ENCODE peak calls at places on chromosomes 6 and 20, in seven cellular contexts. Y, E, P, D, R, K and S are unnamed samples.

GRCh38 chr6:107679457-107679856 is 144.7 kb downstream of the SCML4 start:
- DNase-seq in Y (peak; percentile 14), P (no peak), K (no peak), E (no peak), D (no peak), R (peak; percentile 82), S (no peak)

GRCh38 chr6:133610271-133610840 is 278.6 kb upstream of the TCF21 start:
- DNase-seq in D (no peak), E (no peak), R (no peak), P (no peak), Y (no peak), K (no peak), S (no peak)

GRCh38 chr6:97850458-97851218 is 567.6 kb upstream of the MMS22L start:
- DNase-seq in K (peak; percentile 92), D (no peak), P (no peak), Y (no peak), E (peak; percentile 5), R (no peak), S (no peak)

GRCh38 chr20:57660510-57661199 is 40.4 kb upstream of the ZBP1 start:
- DNase-seq in Y (no peak), E (no peak), D (no peak), P (no peak), R (no peak), K (no peak), S (peak; percentile 11)

GRCh38 chr20:32288225-32288849 is 10.9 kb downstream of the KIF3B start:
- DNase-seq in E (no peak), Y (no peak), D (no peak), K (no peak), R (no peak), P (no peak), S (no peak)

GRCh38 chr6:134061440-134061839 is 9.0 kb upstream of the SLC2A12 start:
- DNase-seq in P (no peak), K (no peak), R (no peak), Y (no peak), E (no peak), D (no peak), S (no peak)

GRCh38 chr6:152941746-152942145 is 41.1 kb downstream of the FBXO5 start:
- DNase-seq in R (no peak), D (no peak), K (no peak), P (no peak), E (no peak), Y (no peak), S (no peak)

GRCh38 chr6:161376367-161376766 is 102.5 kb upstream of the AGPAT4 start:
- DNase-seq in P (no peak), K (no peak), E (no peak), R (no peak), D (no peak), Y (no peak), S (no peak)

GRCh38 chr20:23988561-23988960 is at the start of gene GGTLC1:
- DNase-seq in P (no peak), R (peak; percentile 13), E (no peak), Y (no peak), D (no peak), K (no peak), S (no peak)

GRCh38 chr6:24961852-24962251 is 26.1 kb upstream of the RIPOR2 start:
- DNase-seq in D (no peak), E (no peak), P (no peak), K (no peak), R (no peak), Y (no peak), S (no peak)

GRCh38 chr6:30556714-30556963 is 350 bp upstream of the GNL1 start:
- DNase-seq in D (no peak), P (no peak), K (peak; percentile 95), R (peak; percentile 94), E (peak; percentile 79), Y (peak; percentile 95), S (peak; percentile 92)

GRCh38 chr6:5175195-5175594 is 85.6 kb downstream of the LYRM4 start:
- DNase-seq in D (no peak), Y (peak; percentile 64), E (no peak), R (peak; percentile 91), P (no peak), K (peak; percentile 71), S (no peak)

GRCh38 chr6:83511901-83512681 is at the start of gene PRSS35:
- DNase-seq in K (peak; percentile 92), E (peak; percentile 29), Y (peak; percentile 29), R (peak; percentile 95), P (no peak), D (peak; percentile 53), S (peak; percentile 28)
- TF ChIP-seq CTCF in K (peak; percentile 84), E (peak; percentile 77), Y (peak; percentile 38), R (peak; percentile 97), P (peak; percentile 86), D (peak; percentile 83), S (peak; percentile 74)

GRCh38 chr6:135087403-135087802 is 32.8 kb upstream of the HBS1L start:
- DNase-seq in R (no peak), D (no peak), E (no peak), K (no peak), P (no peak), Y (peak; percentile 59), S (no peak)
- TF ChIP-seq CTCF in R (peak; percentile 63), D (no peak), E (no peak), K (peak; percentile 6), P (no peak), Y (no peak), S (peak; percentile 38)

DNA sequence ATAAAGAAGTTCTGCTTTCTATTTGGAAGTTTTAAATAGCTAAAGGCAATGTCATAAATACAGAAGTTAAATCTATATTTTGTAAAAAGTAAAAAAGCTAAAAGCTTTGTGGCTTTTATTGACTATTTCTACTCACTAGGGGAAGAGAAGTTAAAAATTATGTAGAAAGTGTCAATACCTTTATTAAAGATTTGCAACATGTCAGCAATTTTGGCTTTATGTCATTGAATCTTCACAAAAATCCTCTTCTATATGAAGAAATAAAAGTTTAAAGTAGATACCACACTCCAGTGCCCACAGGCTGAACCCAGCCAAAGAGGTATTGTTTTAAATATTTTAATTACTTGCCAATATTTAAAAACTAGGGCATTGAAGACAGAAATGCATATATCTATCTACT is 160.6 kb upstream of the HSF2 start:
- DNase-seq in R (no peak), D (no peak), Y (no peak), E (no peak), K (no peak), P (no peak), S (no peak)
- TF ChIP-seq CTCF in R (no peak), D (no peak), Y (no peak), E (no peak), K (no peak), P (no peak), S (no peak)

DNA sequence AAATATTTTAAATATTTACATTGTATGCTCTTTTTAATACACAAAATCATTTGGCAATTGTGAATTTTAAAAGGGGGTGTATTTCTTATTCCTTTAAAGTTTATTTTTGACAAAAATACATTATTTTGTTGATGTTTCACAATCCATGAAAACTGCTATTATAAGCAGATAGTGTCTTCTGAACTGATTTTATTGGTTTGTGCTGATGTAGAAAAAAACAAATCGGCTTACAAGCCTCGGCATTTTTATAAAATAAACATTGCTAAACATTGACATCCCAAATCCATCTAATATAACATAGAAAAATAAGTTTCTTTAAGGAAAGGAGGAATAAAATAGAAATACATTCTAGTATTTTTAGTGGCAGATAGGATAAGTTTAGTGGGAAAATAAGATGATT is 634.7 kb downstream of the GRIK2 start:
- DNase-seq in R (no peak), D (no peak), K (no peak), Y (no peak), E (no peak), P (no peak), S (no peak)
- TF ChIP-seq CTCF in R (no peak), D (no peak), K (no peak), Y (no peak), E (no peak), P (no peak), S (no peak)

GRCh38 chr20:40644863-40645262 is 44.2 kb downstream of the MAFB start:
- DNase-seq in K (no peak), Y (no peak), R (no peak), D (no peak), P (no peak), E (no peak), S (no peak)

GRCh38 chr20:40641212-40641611 is 47.8 kb downstream of the MAFB start:
- DNase-seq in E (no peak), R (no peak), D (no peak), K (no peak), Y (no peak), P (no peak), S (no peak)

GRCh38 chr20:40641809-40642208 is 47.2 kb downstream of the MAFB start:
- DNase-seq in P (no peak), D (no peak), K (no peak), E (no peak), R (no peak), Y (no peak), S (no peak)

GRCh38 chr20:40646321-40647212 is 42.5 kb downstream of the MAFB start:
- DNase-seq in E (no peak), Y (no peak), D (peak; percentile 64), P (no peak), K (peak; percentile 26), R (peak; percentile 33), S (no peak)

GRCh38 chr20:40643891-40644290 is 45.1 kb downstream of the MAFB start:
- DNase-seq in Y (no peak), R (peak; percentile 40), K (no peak), E (no peak), D (peak; percentile 63), P (no peak), S (no peak)
- TF ChIP-seq CTCF in Y (no peak), R (no peak), K (no peak), E (no peak), D (no peak), P (no peak), S (no peak)

GRCh38 chr6:120587381-120587780 is 746.9 kb downstream of the TBC1D32 start:
- DNase-seq in E (no peak), P (no peak), K (no peak), R (no peak), Y (no peak), D (no peak), S (no peak)
- TF ChIP-seq CTCF in E (no peak), P (no peak), K (peak; percentile 7), R (peak; percentile 50), Y (no peak), D (no peak), S (no peak)